ENCODE peak calls at places on chromosomes 6 and 20, in four cellular contexts. N, E, H and K are unnamed samples.

GRCh38 chr6:33975631-33976424 is 170.1 kb downstream of the GRM4 start:
- DNase-seq in E (no peak), N (no peak), H (no peak), K (no peak)

GRCh38 chr6:132675749-132676148 is 16.8 kb upstream of the TAAR1 start:
- DNase-seq in E (no peak), H (no peak), N (no peak), K (no peak)

GRCh38 chr20:11852801-11853200 is 64.9 kb upstream of the BTBD3 start:
- DNase-seq in E (peak), N (no peak), H (no peak), K (peak)

GRCh38 chr6:128882560-128882959 is 378 bp upstream of the LAMA2 start:
- DNase-seq in E (peak), H (no peak), N (no peak), K (no peak)

GRCh38 chr6:138815797-138816528 is 20.1 kb downstream of the ECT2L start:
- DNase-seq in E (peak), H (no peak), N (no peak), K (peak)

GRCh38 chr6:134768936-134769335 is 181.0 kb downstream of the ALDH8A1 start:
- DNase-seq in N (no peak), H (no peak), E (no peak), K (no peak)

GRCh38 chr20:4805663-4806449 is 84.1 kb downstream of the PRND start:
- DNase-seq in E (no peak), N (no peak), H (no peak), K (no peak)

GRCh38 chr20:4545526-4545925 is 176.2 kb upstream of the PRND start:
- DNase-seq in H (no peak), E (no peak), N (no peak), K (peak)

GRCh38 chr6:108622601-108623335 is 62.1 kb downstream of the FOXO3 start:
- DNase-seq in H (no peak), E (peak), N (no peak), K (peak)

GRCh38 chr20:18223399-18223798 is 64.9 kb upstream of the ZNF133 start:
- DNase-seq in E (peak), N (no peak), H (no peak), K (no peak)

GRCh38 chr6:4128748-4129147 is 6.6 kb downstream of the ECI2 start:
- DNase-seq in E (no peak), N (no peak), H (no peak), K (no peak)